ENCODE peak calls at places on chromosome 2, in four cellular contexts. O is activated T-helper 1 cell treated with Interleukin-2 at 50 U/mL for 16 hours, N is H9, H is neural crest cell. F is an unnamed sample.

GRCh38 chr2:7633556-7634153 is 716.4 kb downstream of the RNF144A start:
- DNase-seq in O (no peak), N (no peak), H (no peak), F (no peak)

GRCh38 chr2:88059979-88060906 is 4.7 kb upstream of the KRCC1 start:
- DNase-seq in O (no peak), H (no peak), N (no peak), F (peak)

GRCh38 chr2:230225486-230225885 is at the start of gene SP140:
- DNase-seq in N (no peak), H (no peak), O (peak), F (no peak)

GRCh38 chr2:183164111-183165015 is 40.1 kb downstream of the NUP35 start:
- DNase-seq in H (no peak), O (no peak), N (no peak), F (no peak)

GRCh38 chr2:85221291-85221690 is 88.1 kb downstream of the TCF7L1 start:
- DNase-seq in H (no peak), N (no peak), O (no peak), F (no peak)

GRCh38 chr2:67792796-67793195 is 270.0 kb downstream of the C1D start:
- DNase-seq in H (no peak), O (no peak), N (no peak), F (no peak)

GRCh38 chr2:148554459-148555247 is 89.9 kb upstream of the EPC2 start:
- DNase-seq in N (peak), O (no peak), H (no peak), F (no peak)

GRCh38 chr2:237964578-237965404 is 2.0 kb upstream of the UBE2F start:
- DNase-seq in O (no peak), N (no peak), H (no peak), F (no peak)

GRCh38 chr2:98910349-98911125 is 25.5 kb downstream of the CRACDL start:
- DNase-seq in H (no peak), O (no peak), N (no peak), F (no peak)

GRCh38 chr2:179454443-179455218 is 190.0 kb upstream of the SESTD1 start:
- DNase-seq in N (no peak), H (no peak), O (no peak), F (no peak)

GRCh38 chr2:139217641-139218040 is 437.5 kb upstream of the NXPH2 start:
- DNase-seq in N (no peak), O (no peak), H (no peak), F (peak)

GRCh38 chr2:28736034-28736433 is 15.6 kb upstream of the PPP1CB start:
- DNase-seq in O (no peak), N (no peak), H (no peak), F (no peak)

GRCh38 chr2:177031435-177032222 is 181.0 kb upstream of the HNRNPA3 start:
- DNase-seq in O (no peak), H (no peak), N (no peak), F (no peak)

GRCh38 chr2:233285921-233286320 is 21.7 kb upstream of the SAG start:
- DNase-seq in H (no peak), O (no peak), N (no peak), F (no peak)

GRCh38 chr2:234690569-234691225 is 193.8 kb upstream of the ARL4C start:
- DNase-seq in N (no peak), O (no peak), H (no peak), F (no peak)

GRCh38 chr2:13001408-13001807 is 284.7 kb downstream of the TRIB2 start:
- DNase-seq in H (no peak), N (no peak), O (no peak), F (no peak)

GRCh38 chr2:226953826-226954225 is 118.0 kb downstream of the RHBDD1 start:
- DNase-seq in O (no peak), H (no peak), N (no peak), F (peak)

F was measured in Jurkat, Clone E6-1.